ENCODE peak calls at places on chromosome 19, in four cellular contexts. One of them, this sample, is unnamed.

GRCh38 chr19:35753634-35754364 is 3.0 kb downstream of the HSPB6 start:
- DNase-seq in activated naive CD8-positive, alpha-beta T cell treated with anti-CD3 and anti-CD28 coated beads for 36 hours: no peak
- DNase-seq in CD8-positive, alpha-beta T cell: no peak
- DNase-seq in endothelial cell: no peak
- DNase-seq in this sample: no peak

GRCh38 chr19:38649305-38650179 is 2.1 kb downstream of the ACTN4 start:
- DNase-seq in activated naive CD8-positive, alpha-beta T cell treated with anti-CD3 and anti-CD28 coated beads for 36 hours: no peak
- DNase-seq in CD8-positive, alpha-beta T cell: no peak
- DNase-seq in endothelial cell: no peak
- DNase-seq in this sample: no peak

GRCh38 chr19:44212865-44213346 is 574 bp downstream of the ZNF227 start:
- DNase-seq in activated naive CD8-positive, alpha-beta T cell treated with anti-CD3 and anti-CD28 coated beads for 36 hours: no peak
- DNase-seq in CD8-positive, alpha-beta T cell: no peak
- DNase-seq in endothelial cell: peak
- DNase-seq in this sample: peak

GRCh38 chr19:4064551-4065260 is 2.0 kb downstream of the ZBTB7A start:
- DNase-seq in activated naive CD8-positive, alpha-beta T cell treated with anti-CD3 and anti-CD28 coated beads for 36 hours: peak
- DNase-seq in CD8-positive, alpha-beta T cell: peak
- DNase-seq in endothelial cell: peak
- DNase-seq in this sample: peak

GRCh38 chr19:932647-933552 is 7.1 kb downstream of the ARID3A start:
- DNase-seq in activated naive CD8-positive, alpha-beta T cell treated with anti-CD3 and anti-CD28 coated beads for 36 hours: peak
- DNase-seq in CD8-positive, alpha-beta T cell: peak
- DNase-seq in endothelial cell: peak
- DNase-seq in this sample: no peak

GRCh38 chr19:45994456-45994988 is 745 bp upstream of the CCDC61 start:
- DNase-seq in activated naive CD8-positive, alpha-beta T cell treated with anti-CD3 and anti-CD28 coated beads for 36 hours: no peak
- DNase-seq in CD8-positive, alpha-beta T cell: no peak
- DNase-seq in endothelial cell: no peak
- DNase-seq in this sample: no peak

GRCh38 chr19:32661318-32661717 is 13.7 kb downstream of the ANKRD27 start:
- DNase-seq in activated naive CD8-positive, alpha-beta T cell treated with anti-CD3 and anti-CD28 coated beads for 36 hours: no peak
- DNase-seq in CD8-positive, alpha-beta T cell: no peak
- DNase-seq in endothelial cell: no peak
- DNase-seq in this sample: no peak

GRCh38 chr19:33377586-33378475 is 4.3 kb downstream of the CEBPG start:
- DNase-seq in activated naive CD8-positive, alpha-beta T cell treated with anti-CD3 and anti-CD28 coated beads for 36 hours: no peak
- DNase-seq in CD8-positive, alpha-beta T cell: no peak
- DNase-seq in endothelial cell: no peak
- DNase-seq in this sample: no peak

GRCh38 chr19:19480688-19481087 is 34.7 kb downstream of the TSSK6 start:
- DNase-seq in activated naive CD8-positive, alpha-beta T cell treated with anti-CD3 and anti-CD28 coated beads for 36 hours: peak
- DNase-seq in CD8-positive, alpha-beta T cell: no peak
- DNase-seq in endothelial cell: no peak
- DNase-seq in this sample: no peak

This sample was measured in K562.